ENCODE peak calls at places on chromosome 1, in seven cellular contexts. J is neural progenitor cell, V is posterior vena cava, U is C1 segment of cervical spinal cord, Q is NCI-H2081, Z is tibial nerve, T is HFF-Myc. E is an unnamed sample.

GRCh38 chr1:78045850-78046778 is at the start of gene GIPC2:
- DNase-seq in Q (no peak), J (peak), U (no peak), T (no peak), Z (no peak), V (no peak), E (no peak)

GRCh38 chr1:12294076-12294475 is 64.2 kb downstream of the VPS13D start:
- DNase-seq in J (no peak), V (no peak), Q (no peak), U (no peak), T (no peak), Z (no peak), E (peak)

GRCh38 chr1:97307151-97307550 is 585.6 kb downstream of the PTBP2 start:
- DNase-seq in T (no peak), U (no peak), Z (no peak), V (no peak), J (no peak), Q (no peak), E (no peak)

GRCh38 chr1:73907051-73907450 is 290.9 kb downstream of the LRRIQ3 start:
- DNase-seq in Q (no peak), U (no peak), Z (no peak), T (no peak), J (no peak), V (no peak), E (no peak)

GRCh38 chr1:150843489-150843888 is 32.9 kb downstream of the ARNT start:
- DNase-seq in U (no peak), T (no peak), Z (no peak), Q (no peak), J (no peak), V (no peak), E (no peak)

GRCh38 chr1:234702342-234703000 is 92.5 kb upstream of the IRF2BP2 start:
- DNase-seq in U (no peak), V (no peak), Z (peak), Q (no peak), T (no peak), J (no peak), E (no peak)

GRCh38 chr1:173405758-173406344 is 71.3 kb upstream of the PRDX6 start:
- DNase-seq in V (no peak), T (peak), J (no peak), U (no peak), Z (no peak), Q (no peak), E (peak)

GRCh38 chr1:110606784-110607662 is 865 bp upstream of the KCNA2 start:
- DNase-seq in Z (no peak), T (no peak), U (no peak), V (peak), J (peak), Q (peak), E (no peak)

GRCh38 chr1:183685112-183685713 is 32.1 kb upstream of the APOBEC4 start:
- DNase-seq in Q (peak), Z (no peak), J (peak), T (peak), V (no peak), U (no peak), E (peak)

GRCh38 chr1:169468982-169469381 is 16.8 kb downstream of the SLC19A2 start:
- DNase-seq in Z (no peak), J (no peak), T (no peak), V (no peak), U (no peak), Q (no peak), E (no peak)

GRCh38 chr1:20681999-20682398 is 20.8 kb upstream of the DDOST start:
- DNase-seq in Q (no peak), U (no peak), V (no peak), Z (no peak), J (no peak), T (no peak), E (no peak)

GRCh38 chr1:94799201-94799600 is 21.0 kb upstream of the SLC44A3 start:
- DNase-seq in J (no peak), Z (no peak), Q (no peak), T (no peak), V (no peak), U (no peak), E (no peak)

GRCh38 chr1:151563376-151563775 is 23.3 kb downstream of the TUFT1 start:
- DNase-seq in V (no peak), U (no peak), Q (no peak), J (no peak), T (no peak), Z (no peak), E (no peak)

GRCh38 chr1:162023547-162024501 is at the start of gene OLFML2B:
- DNase-seq in Z (peak), Q (peak), U (no peak), J (peak), T (peak), V (peak), E (peak)

GRCh38 chr1:196873385-196873784 is 14.5 kb upstream of the CFHR4 start:
- DNase-seq in V (no peak), J (no peak), Z (no peak), U (no peak), T (no peak), Q (no peak), E (no peak)

GRCh38 chr1:73943270-73943669 is 254.7 kb downstream of the LRRIQ3 start:
- DNase-seq in Z (no peak), V (no peak), T (no peak), U (no peak), Q (no peak), J (peak), E (no peak)

GRCh38 chr1:153538315-153538821 is 2.4 kb downstream of the S100A5 start:
- DNase-seq in J (peak), Z (no peak), V (peak), T (no peak), Q (no peak), U (no peak), E (no peak)

GRCh38 chr1:2587071-2587859 is 688 bp downstream of the PRXL2B start:
- DNase-seq in Q (no peak), Z (no peak), U (no peak), V (no peak), T (no peak), J (peak), E (peak)

GRCh38 chr1:18217398-18218043 is 109.9 kb downstream of the IGSF21 start:
- DNase-seq in J (no peak), Q (no peak), Z (no peak), U (no peak), T (no peak), V (no peak), E (no peak)

GRCh38 chr1:75727571-75727970 is 3.1 kb downstream of the ACADM start:
- DNase-seq in Z (no peak), U (no peak), J (no peak), Q (no peak), T (no peak), V (no peak), E (no peak)

GRCh38 chr1:56535362-56535761 is 44.0 kb downstream of the PLPP3 start:
- DNase-seq in Q (no peak), T (no peak), V (no peak), Z (no peak), U (no peak), J (no peak), E (no peak)

GRCh38 chr1:156959414-156959813 is 39.0 kb downstream of the LRRC71 start:
- DNase-seq in J (no peak), U (no peak), V (no peak), T (peak), Z (no peak), Q (no peak), E (no peak)

GRCh38 chr1:43067856-43068751 is 104.0 kb downstream of the EBNA1BP2 start:
- DNase-seq in J (peak), T (no peak), Q (no peak), V (no peak), U (no peak), Z (no peak), E (no peak)

GRCh38 chr1:224253721-224254120 is 70.7 kb downstream of the DEGS1 start:
- DNase-seq in Q (no peak), T (no peak), Z (no peak), V (no peak), U (no peak), J (no peak), E (no peak)

GRCh38 chr1:87203890-87204289 is 124.8 kb upstream of the LMO4 start:
- DNase-seq in Z (no peak), J (no peak), V (no peak), U (no peak), Q (no peak), T (no peak), E (peak)

GRCh38 chr1:20476260-20477038 is 9.6 kb downstream of the CAMK2N1 start:
- DNase-seq in Z (no peak), U (no peak), Q (no peak), T (no peak), V (no peak), J (peak), E (no peak)

GRCh38 chr1:203534526-203534925 is 40.6 kb downstream of the OPTC start:
- DNase-seq in Z (no peak), J (peak), U (no peak), T (peak), V (peak), Q (no peak), E (peak)

GRCh38 chr1:62071695-62072094 is 123.0 kb upstream of the L1TD1 start:
- DNase-seq in Q (no peak), U (no peak), V (no peak), J (no peak), Z (no peak), T (no peak), E (no peak)

GRCh38 chr1:6158181-6158580 is 21.9 kb downstream of the CHD5 start:
- DNase-seq in U (no peak), Z (no peak), Q (no peak), V (no peak), T (no peak), J (no peak), E (no peak)

GRCh38 chr1:210587547-210587946 is 258.8 kb downstream of the HHAT start:
- DNase-seq in Q (no peak), U (no peak), V (no peak), J (no peak), T (peak), Z (no peak), E (peak)

GRCh38 chr1:27686223-27686990 is 14.4 kb upstream of the IFI6 start:
- DNase-seq in U (no peak), J (peak), Z (no peak), V (no peak), Q (no peak), T (no peak), E (peak)

GRCh38 chr1:77193951-77194350 is 25.3 kb downstream of the PIGK start:
- DNase-seq in U (no peak), T (no peak), Z (no peak), Q (no peak), J (no peak), V (no peak), E (peak)

E was measured in LHCN-M2.